ENCODE peak calls at places on chromosome 2, in eight cellular contexts. W, M, D, N, I, Y, S and T are unnamed samples.

GRCh38 chr2:84897773-84898172 is 7.7 kb upstream of the TMSB10 start:
- DNase-seq in M (no peak), D (no peak), I (no peak), N (no peak), W (no peak), S (no peak), Y (no peak), T (no peak)

GRCh38 chr2:231541605-231542509 is 11.6 kb upstream of the NMUR1 start:
- DNase-seq in M (peak; percentile 41), Y (no peak), S (no peak), D (no peak), N (no peak), W (peak; percentile 10), I (peak; percentile 68), T (no peak)

GRCh38 chr2:217695033-217695520 is 307.7 kb downstream of the TNS1 start:
- DNase-seq in W (peak; percentile 8), N (peak; percentile 96), Y (peak; percentile 69), M (peak; percentile 82), S (no peak), D (peak; percentile 88), I (no peak), T (peak; percentile 97)

GRCh38 chr2:51782874-51783765 is 751.2 kb upstream of the NRXN1 start:
- DNase-seq in S (no peak), Y (peak; percentile 7), M (no peak), I (peak; percentile 64), D (no peak), W (no peak), N (peak; percentile 2), T (peak; percentile 11)

GRCh38 chr2:74979844-74980243 is 21.4 kb downstream of the POLE4 start:
- DNase-seq in Y (no peak), M (no peak), D (no peak), N (no peak), W (no peak), S (no peak), I (no peak), T (no peak)

GRCh38 chr2:28153851-28154250 is 238.8 kb upstream of the FOSL2 start:
- DNase-seq in D (no peak), N (no peak), I (no peak), W (no peak), S (no peak), Y (no peak), M (no peak), T (peak; percentile 77)

GRCh38 chr2:36597003-36597531 is 901 bp downstream of the FEZ2 start:
- DNase-seq in N (no peak), W (no peak), I (no peak), Y (no peak), D (no peak), S (no peak), M (no peak), T (no peak)

GRCh38 chr2:168397629-168398028 is 58.4 kb upstream of the CERS6 start:
- DNase-seq in Y (no peak), M (no peak), N (no peak), W (no peak), S (no peak), D (no peak), I (no peak), T (no peak)